ENCODE peak calls at places on chromosomes 6 and 20, in four cellular contexts. K is GM20000; E is H54; D is stimulated activated CD4-positive, alpha-beta T cell treated with anti-CD3 and anti-CD28 coated beads, Interleukin-2, amount 100 ng/mL, for 48 hours. T is an unnamed sample.

GRCh38 chr20:44442298-44443070 is 33.2 kb upstream of the TTPAL start:
- DNase-seq in K (no peak), E (no peak), D (no peak), T (no peak)

GRCh38 chr6:140071115-140071514 is 696.7 kb upstream of the CITED2 start:
- DNase-seq in K (no peak), E (no peak), D (no peak), T (peak; percentile 88)

GRCh38 chr6:166541876-166542579 is 44.5 kb downstream of the RAMACL start:
- DNase-seq in K (no peak), E (no peak), D (no peak), T (no peak)

GRCh38 chr6:33288141-33288941 is 698 bp downstream of the WDR46 start:
- DNase-seq in K (no peak), E (no peak), D (no peak), T (no peak)

GRCh38 chr6:116278853-116279231 is 888 bp downstream of the TSPYL1 start:
- DNase-seq in K (no peak), E (no peak), D (peak; percentile 15), T (no peak)

GRCh38 chr6:132392792-132393191 is 8.5 kb downstream of the MOXD1 start:
- DNase-seq in K (no peak), E (no peak), D (no peak), T (no peak)

GRCh38 chr20:49685809-49686208 is 27.9 kb downstream of the B4GALT5 start:
- DNase-seq in K (no peak), E (no peak), D (no peak), T (no peak)

GRCh38 chr20:33653218-33653899 is 8.8 kb upstream of the C20orf144 start:
- DNase-seq in K (peak; percentile 82), E (no peak), D (no peak), T (no peak)